ENCODE peak calls at places on chromosomes 13 and 19, in nine cellular contexts. D is SK-N-SH, T is HCT116, B is GM23338, V is K562, X is HepG2, C is Panc1, F is GM12878, G is A549. W is an unnamed sample.

GRCh38 chr13:27354379-27354778 is 70.0 kb upstream of the GTF3A start:
- DNase-seq in D (no peak), T (no peak), B (no peak), V (no peak), X (no peak), C (no peak), F (no peak), G (no peak), W (no peak)

GRCh38 chr19:6236310-6237291 is 43.2 kb downstream of the MLLT1 start:
- DNase-seq in D (peak), T (no peak), B (peak), V (no peak), X (no peak), C (no peak), F (no peak), G (no peak), W (no peak)

GRCh38 chr19:17555929-17556813 is 722 bp downstream of the COLGALT1 start:
- DNase-seq in D (peak), T (no peak), B (peak), V (peak), X (no peak), C (no peak), F (no peak), G (no peak), W (peak)

GRCh38 chr19:18883530-18884304 is 12.2 kb downstream of the CERS1 start:
- DNase-seq in D (no peak), T (no peak), B (no peak), V (peak), X (no peak), C (no peak), F (no peak), G (no peak), W (no peak)

GRCh38 chr13:76610819-76611415 is 275.3 kb downstream of the KCTD12 start:
- DNase-seq in D (no peak), T (no peak), B (no peak), V (no peak), X (no peak), C (no peak), F (no peak), G (no peak), W (no peak)

GRCh38 chr13:112686364-112686763 is 3.5 kb upstream of the ATP11A start:
- DNase-seq in D (no peak), T (no peak), B (no peak), V (no peak), X (no peak), C (no peak), F (no peak), G (no peak), W (no peak)

GRCh38 chr19:46299004-46299509 is 2.2 kb downstream of the HIF3A start:
- DNase-seq in D (peak), T (peak), B (no peak), V (peak), X (peak), C (no peak), F (no peak), G (peak), W (peak)

GRCh38 chr19:453606-454005 is 7.2 kb downstream of the SHC2 start:
- DNase-seq in D (no peak), T (no peak), B (no peak), V (no peak), X (no peak), C (no peak), F (no peak), G (no peak), W (no peak)

GRCh38 chr19:3459322-3459881 is 20.9 kb downstream of the SMIM24 start:
- DNase-seq in D (peak), T (no peak), B (peak), V (peak), X (no peak), C (no peak), F (no peak), G (peak), W (no peak)

GRCh38 chr13:103161476-103161875 is 95.3 kb upstream of the SLC10A2 start:
- DNase-seq in D (no peak), T (no peak), B (no peak), V (no peak), X (no peak), C (no peak), F (no peak), G (no peak), W (no peak)

GRCh38 chr13:73945871-73946270 is 188.3 kb downstream of the KLF12 start:
- DNase-seq in D (peak), T (no peak), B (peak), V (no peak), X (no peak), C (no peak), F (no peak), G (no peak), W (no peak)

GRCh38 chr13:46668302-46668720 is 115.3 kb downstream of the LRCH1 start:
- DNase-seq in D (no peak), T (no peak), B (no peak), V (no peak), X (no peak), C (no peak), F (no peak), G (no peak), W (peak)

GRCh38 chr19:46036745-46037126 is 4.1 kb downstream of the IGFL4 start:
- DNase-seq in D (no peak), T (no peak), B (no peak), V (no peak), X (peak), C (no peak), F (no peak), G (no peak), W (no peak)

GRCh38 chr19:33703821-33704220 is 82.1 kb downstream of the CHST8 start:
- DNase-seq in D (peak), T (no peak), B (no peak), V (no peak), X (no peak), C (no peak), F (no peak), G (no peak), W (no peak)

GRCh38 chr13:71864094-71864980 is 2.7 kb downstream of the DACH1 start:
- DNase-seq in D (peak), T (no peak), B (peak), V (peak), X (no peak), C (no peak), F (no peak), G (no peak), W (peak)

GRCh38 chr19:23596872-23597271 is 90.1 kb downstream of the ZNF675 start:
- DNase-seq in D (no peak), T (no peak), B (no peak), V (no peak), X (no peak), C (no peak), F (no peak), G (no peak), W (no peak)

GRCh38 chr13:51894239-51894638 is 32.5 kb downstream of the CCDC70 start:
- DNase-seq in D (no peak), T (no peak), B (peak), V (no peak), X (no peak), C (no peak), F (no peak), G (no peak), W (no peak)

GRCh38 chr13:114063545-114064515 is 68.6 kb downstream of the RASA3 start:
- DNase-seq in D (peak), T (no peak), B (no peak), V (peak), X (no peak), C (no peak), F (no peak), G (no peak), W (peak)

GRCh38 chr13:42747399-42747873 is 33.9 kb upstream of the FAM216B start:
- DNase-seq in D (no peak), T (no peak), B (no peak), V (no peak), X (no peak), C (no peak), F (no peak), G (no peak), W (no peak)

GRCh38 chr13:30978981-30979956 is 46.8 kb downstream of the TEX26 start:
- DNase-seq in D (peak), T (peak), B (peak), V (peak), X (peak), C (no peak), F (no peak), G (no peak), W (peak)

GRCh38 chr13:99352351-99353271 is 45.4 kb upstream of the GPR183 start:
- DNase-seq in D (no peak), T (no peak), B (no peak), V (no peak), X (no peak), C (no peak), F (no peak), G (no peak), W (no peak)

GRCh38 chr19:57308514-57308913 is 11.8 kb upstream of the ZNF543 start:
- DNase-seq in D (no peak), T (no peak), B (no peak), V (no peak), X (no peak), C (no peak), F (no peak), G (no peak), W (no peak)

GRCh38 chr19:49436381-49437017 is 4.8 kb downstream of the SLC17A7 start:
- DNase-seq in D (peak), T (no peak), B (peak), V (peak), X (no peak), C (no peak), F (no peak), G (no peak), W (no peak)

GRCh38 chr19:14350866-14351265 is 30.4 kb upstream of the ADGRE5 start:
- DNase-seq in D (no peak), T (no peak), B (no peak), V (no peak), X (no peak), C (no peak), F (no peak), G (no peak), W (no peak)

GRCh38 chr13:111636804-111637203 is 316.4 kb downstream of the TEX29 start:
- DNase-seq in D (no peak), T (no peak), B (no peak), V (no peak), X (no peak), C (no peak), F (no peak), G (no peak), W (no peak)

GRCh38 chr19:48896191-48896720 is 2.3 kb downstream of the TULP2 start:
- DNase-seq in D (peak), T (no peak), B (peak), V (peak), X (no peak), C (no peak), F (no peak), G (no peak), W (no peak)

GRCh38 chr13:78816154-78816553 is 157.2 kb upstream of the OBI1 start:
- DNase-seq in D (no peak), T (no peak), B (no peak), V (no peak), X (no peak), C (no peak), F (no peak), G (no peak), W (no peak)

GRCh38 chr13:92967923-92968322 is 258.7 kb upstream of the GPC6 start:
- DNase-seq in D (no peak), T (no peak), B (peak), V (no peak), X (peak), C (no peak), F (no peak), G (no peak), W (no peak)

GRCh38 chr13:98190889-98191444 is 13.9 kb upstream of the RNF113B start:
- DNase-seq in D (no peak), T (no peak), B (no peak), V (no peak), X (peak), C (no peak), F (no peak), G (no peak), W (no peak)

GRCh38 chr19:12140545-12141404 is 625 bp upstream of the ZNF20 start:
- DNase-seq in D (peak), T (peak), B (peak), V (peak), X (peak), C (no peak), F (peak), G (no peak), W (peak)

GRCh38 chr13:101157261-101157660 is 259.0 kb downstream of the NALCN start:
- DNase-seq in D (no peak), T (no peak), B (peak), V (no peak), X (no peak), C (no peak), F (no peak), G (no peak), W (no peak)

GRCh38 chr13:23979361-23980159 is 82.3 kb upstream of the C1QTNF9B start:
- DNase-seq in D (peak), T (no peak), B (peak), V (no peak), X (peak), C (no peak), F (no peak), G (peak), W (no peak)

GRCh38 chr19:52981329-52981728 is 18.6 kb upstream of the ZNF816 start:
- DNase-seq in D (no peak), T (no peak), B (peak), V (no peak), X (no peak), C (no peak), F (no peak), G (no peak), W (no peak)

GRCh38 chr19:35620001-35620400 is 7.5 kb downstream of the HAUS5 start:
- DNase-seq in D (peak), T (no peak), B (no peak), V (no peak), X (no peak), C (no peak), F (no peak), G (no peak), W (no peak)
- H3K27ac ChIP-seq in D (no peak), T (no peak), B (no peak), V (no peak), X (no peak), C (no peak), F (no peak), G (no peak), W (no peak)

DNA sequence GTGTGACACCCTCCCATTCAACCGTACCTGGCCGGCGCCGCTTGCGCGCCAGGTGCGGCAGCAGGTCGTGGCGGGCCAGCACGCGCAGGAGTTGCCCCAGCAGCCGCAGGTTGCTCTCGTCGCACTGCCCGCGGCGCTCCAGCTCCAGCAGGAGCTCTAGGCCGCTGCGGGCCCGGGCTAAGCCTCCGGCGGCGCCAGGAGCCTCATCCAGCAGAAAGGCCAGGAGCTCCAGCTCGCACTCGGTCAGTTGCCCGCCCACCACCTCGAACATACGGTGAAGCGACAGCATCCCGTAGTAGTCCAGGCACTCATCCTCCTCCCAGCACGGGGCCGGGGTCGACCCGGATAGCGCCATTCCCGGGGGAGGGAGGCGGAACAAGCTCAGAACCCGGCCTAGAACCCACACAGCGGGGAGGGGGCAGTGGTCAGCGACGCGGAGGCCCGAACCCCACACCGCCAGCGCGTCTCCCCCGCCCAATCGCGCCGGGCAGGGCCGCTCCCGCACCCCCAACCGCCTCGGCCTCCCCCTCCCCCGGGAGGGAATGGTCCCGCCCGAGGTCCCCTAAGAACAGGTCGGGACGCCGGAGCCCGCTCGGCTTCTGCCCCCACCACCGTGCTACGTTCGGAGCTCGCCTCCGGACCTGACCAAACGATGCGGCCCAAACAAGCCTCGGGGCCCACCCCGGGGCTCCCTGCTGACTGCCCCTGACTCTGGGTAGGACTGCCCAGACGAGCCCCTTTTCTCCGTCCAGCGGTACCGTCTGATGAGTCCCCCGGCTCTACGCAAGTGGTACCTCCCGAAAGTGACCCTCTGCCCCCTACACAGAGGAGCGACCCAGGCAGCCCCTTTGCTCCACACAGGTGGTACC is 590 bp downstream of the DEDD2 start:
- DNase-seq in D (peak), T (no peak), B (peak), V (peak), X (peak), C (no peak), F (no peak), G (peak), W (no peak)
- TF ChIP-seq REST in D (no peak), T (no peak), B (no peak), V (no peak), X (no peak), C (no peak), F (no peak), G (no peak), W (no peak)

GRCh38 chr13:40876020-40876738 is 86.8 kb downstream of the SLC25A15 start:
- DNase-seq in D (no peak), T (no peak), B (no peak), V (no peak), X (no peak), C (no peak), F (no peak), G (no peak), W (no peak)
- H3K4me3 ChIP-seq in D (no peak), T (no peak), B (no peak), V (no peak), X (no peak), C (no peak), F (no peak), G (no peak), W (no peak)

DNA sequence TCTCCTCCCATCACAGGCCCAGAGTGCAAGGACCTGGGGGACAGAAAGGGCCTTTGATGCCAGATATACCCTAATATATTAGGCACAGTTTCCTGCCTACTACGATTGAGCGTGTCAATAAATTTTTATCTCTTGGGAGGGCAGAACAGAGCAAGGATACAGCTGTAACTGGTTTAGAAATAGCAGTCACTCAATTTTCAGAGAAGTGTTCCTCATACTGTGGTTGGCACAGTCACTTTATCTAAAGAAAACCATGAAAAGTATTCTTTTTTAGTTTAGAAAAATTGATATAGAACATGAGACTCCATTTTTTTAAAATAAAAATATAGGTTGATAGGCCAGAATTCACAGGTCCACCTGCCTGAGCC is 460 bp upstream of the ZNF155 start:
- DNase-seq in D (no peak), T (no peak), B (no peak), V (no peak), X (no peak), C (no peak), F (no peak), G (no peak), W (no peak)
- H3K27ac ChIP-seq in D (peak), T (no peak), B (no peak), V (no peak), X (no peak), C (no peak), F (peak), G (peak), W (peak)

GRCh38 chr13:95603887-95604533 is 40.5 kb downstream of the DZIP1 start:
- DNase-seq in D (no peak), T (no peak), B (no peak), V (no peak), X (peak), C (no peak), F (no peak), G (peak), W (no peak)
- TF ChIP-seq REST in D (no peak), T (no peak), B (no peak), V (no peak), X (no peak), C (no peak), F (no peak), G (no peak), W (no peak)

GRCh38 chr19:40366697-40367561 is 18.4 kb downstream of the PLD3 start:
- DNase-seq in D (peak), T (no peak), B (peak), V (peak), X (no peak), C (no peak), F (no peak), G (no peak), W (peak)
- H3K4me3 ChIP-seq in D (peak), T (no peak), B (peak), V (no peak), X (no peak), C (no peak), F (no peak), G (no peak), W (no peak)